ENCODE peak calls at places on chromosomes 16 and 17, in four cellular contexts. G is GM12891, I is gastrocnemius medialis, X is upper lobe of left lung. E is an unnamed sample.
A peak's percentile ranks its signal among the peaks of the same experiment; 100 is the strongest.

GRCh38 chr17:28405632-28406477 is at the start of gene SLC46A1:
- DNase-seq in G (peak; percentile 80), I (no peak), X (peak; percentile 94), E (peak; percentile 26)

GRCh38 chr17:39107973-39108372 is 43.5 kb downstream of the PLXDC1 start:
- DNase-seq in G (no peak), I (no peak), X (no peak), E (no peak)

GRCh38 chr16:19861811-19862327 is 22.8 kb downstream of the GPRC5B start:
- DNase-seq in G (no peak), I (no peak), X (no peak), E (no peak)

GRCh38 chr16:57258226-57258909 is 13.3 kb downstream of the ARL2BP start:
- DNase-seq in G (no peak), I (no peak), X (peak; percentile 46), E (no peak)

GRCh38 chr17:72587156-72587555 is 466.3 kb downstream of the SOX9 start:
- DNase-seq in G (no peak), I (no peak), X (no peak), E (no peak)

GRCh38 chr17:50636145-50636803 is 1.6 kb downstream of the ABCC3 start:
- DNase-seq in G (no peak), I (no peak), X (no peak), E (no peak)

GRCh38 chr17:32525116-32525515 is 38.3 kb downstream of the CDK5R1 start:
- DNase-seq in G (no peak), I (no peak), X (no peak), E (no peak)

GRCh38 chr16:12675852-12676251 is 127.8 kb downstream of the CPPED1 start:
- DNase-seq in G (no peak), I (no peak), X (no peak), E (peak; percentile 12)

GRCh38 chr17:61144876-61145564 is 254.6 kb upstream of the TBX2 start:
- DNase-seq in G (no peak), I (no peak), X (no peak), E (no peak)

GRCh38 chr17:82808921-82809905 is 30.6 kb downstream of the ZNF750 start:
- DNase-seq in G (no peak), I (no peak), X (peak; percentile 67), E (no peak)

GRCh38 chr17:71114911-71115668 is 945.8 kb downstream of the KCNJ2 start:
- DNase-seq in G (no peak), I (no peak), X (no peak), E (no peak)

GRCh38 chr17:64001763-64002529 is 3.8 kb downstream of the PRR29 start:
- DNase-seq in G (no peak), I (peak; percentile 48), X (peak; percentile 43), E (no peak)

GRCh38 chr16:57649443-57649751 is 18.7 kb upstream of the ADGRG3 start:
- DNase-seq in G (no peak), I (no peak), X (no peak), E (no peak)

GRCh38 chr17:4116516-4116915 is 26.3 kb downstream of the ZZEF1 start:
- DNase-seq in G (no peak), I (no peak), X (no peak), E (no peak)

GRCh38 chr17:78038748-78039288 is 80.3 kb downstream of the TNRC6C start:
- DNase-seq in G (no peak), I (no peak), X (no peak), E (no peak)

GRCh38 chr16:31459722-31460581 is 651 bp downstream of the ARMC5 start:
- DNase-seq in G (peak; percentile 88), I (peak; percentile 100), X (peak; percentile 100), E (peak; percentile 86)

GRCh38 chr17:15928286-15928785 is 16.6 kb upstream of the ADORA2B start:
- DNase-seq in G (no peak), I (no peak), X (peak; percentile 17), E (no peak)

GRCh38 chr17:59786536-59787319 is 79.3 kb downstream of the VMP1 start:
- DNase-seq in G (peak; percentile 27), I (no peak), X (no peak), E (peak; percentile 40)

GRCh38 chr16:48961546-48961945 is 320.1 kb downstream of the CBLN1 start:
- DNase-seq in G (no peak), I (no peak), X (no peak), E (no peak)

GRCh38 chr17:1627219-1627986 is 1.2 kb downstream of the SLC43A2 start:
- DNase-seq in G (no peak), I (peak; percentile 73), X (no peak), E (no peak)

GRCh38 chr16:88381820-88382451 is 823 bp upstream of the ZNF469 start:
- DNase-seq in G (no peak), I (no peak), X (peak; percentile 71), E (no peak)

GRCh38 chr16:29007865-29008593 is 23.2 kb downstream of the LAT start:
- DNase-seq in G (no peak), I (no peak), X (no peak), E (peak; percentile 56)

DNA sequence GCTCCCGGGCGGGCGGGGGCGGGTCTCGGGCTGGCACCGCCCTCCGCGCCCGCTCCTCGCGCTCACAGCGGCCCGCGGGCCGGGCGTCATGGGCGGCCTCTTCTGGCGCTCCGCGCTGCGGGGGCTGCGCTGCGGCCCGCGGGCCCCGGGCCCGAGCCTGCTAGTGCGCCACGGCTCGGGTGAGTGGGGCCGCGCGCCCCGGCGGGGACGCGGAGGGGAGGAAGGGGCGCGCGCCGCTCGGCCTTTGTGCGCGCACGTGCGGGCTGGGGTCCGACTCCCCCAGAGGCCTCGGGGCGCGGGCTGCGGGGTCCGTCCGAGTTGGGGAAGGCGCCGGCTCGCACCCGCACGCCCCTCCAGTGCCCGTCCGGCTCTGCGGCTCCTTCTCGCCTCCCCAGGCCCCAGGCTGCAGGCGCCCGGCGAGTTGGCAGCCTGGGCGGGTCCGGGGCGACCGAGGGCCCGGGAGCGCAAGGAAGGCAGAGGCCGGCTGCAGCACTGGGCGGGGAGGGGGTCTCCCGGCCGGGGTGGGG is at the start of gene NME4:
- DNase-seq in G (peak; percentile 62), I (no peak), X (peak; percentile 91), E (peak; percentile 59)
- TF ChIP-seq POLR2A in G (no peak), I (peak; percentile 31), X (no peak), E (peak; percentile 24)

DNA sequence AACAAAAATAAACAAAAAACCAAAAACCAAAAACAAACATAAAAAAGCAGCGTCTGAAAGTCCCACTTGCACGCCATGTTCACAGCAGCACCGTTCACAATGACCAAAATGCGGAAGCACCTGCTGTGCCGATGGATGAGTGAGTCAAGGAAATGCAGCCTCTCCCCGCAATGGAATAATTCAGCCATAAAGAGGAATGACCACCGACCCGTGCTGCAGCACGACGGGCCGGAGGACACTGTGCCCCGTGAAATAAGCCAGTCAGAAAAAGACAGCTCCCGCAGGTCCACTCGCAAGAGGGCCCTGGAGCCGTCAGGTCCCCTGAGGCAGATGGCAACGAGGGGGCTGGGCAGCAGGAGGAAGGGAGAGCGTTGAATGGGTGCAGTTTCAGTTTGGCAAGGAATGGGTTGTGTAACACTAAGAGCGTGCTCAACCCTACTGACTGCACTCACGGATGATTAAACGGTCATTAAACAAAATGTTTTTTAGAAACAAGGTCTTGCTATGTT is 5.1 kb downstream of the CLCN7 start:
- DNase-seq in G (no peak), I (no peak), X (peak; percentile 44), E (no peak)
- TF ChIP-seq POLR2A in G (peak; percentile 40), I (no peak), X (no peak), E (no peak)

GRCh38 chr16:67544844-67545664 is 16.4 kb downstream of the RIPOR1 start:
- DNase-seq in G (no peak), I (no peak), X (no peak), E (no peak)
- TF ChIP-seq POLR2A in G (no peak), I (no peak), X (no peak), E (no peak)

GRCh38 chr16:55433030-55433429 is 46.0 kb upstream of the MMP2 start:
- DNase-seq in G (no peak), I (no peak), X (no peak), E (no peak)
- TF ChIP-seq POLR2A in G (no peak), I (no peak), X (no peak), E (no peak)

GRCh38 chr17:17693253-17693954 is 12.1 kb downstream of the RAI1 start:
- DNase-seq in G (no peak), I (no peak), X (peak; percentile 87), E (no peak)
- TF ChIP-seq POLR2A in G (no peak), I (no peak), X (no peak), E (no peak)

E was measured in H54.